ENCODE peak calls at places on chromosome X, in four cellular contexts. P, L, N and W are unnamed samples.

GRCh38 chrX:46757052-46757451 is 1.9 kb downstream of the SLC9A7 start:
- DNase-seq in L (no peak), P (no peak), N (no peak), W (no peak)

GRCh38 chrX:12770440-12770839 is 20.8 kb upstream of the PRPS2 start:
- DNase-seq in N (no peak), L (peak; percentile 3), P (no peak), W (peak; percentile 8)

GRCh38 chrX:128698528-128698927 is 646.3 kb upstream of the ACTRT1 start:
- DNase-seq in L (no peak), N (no peak), P (no peak), W (no peak)

GRCh38 chrX:45191820-45192409 is 8.8 kb downstream of the DIPK2B start:
- DNase-seq in N (no peak), P (no peak), L (no peak), W (no peak)

GRCh38 chrX:14015294-14015693 is 14.4 kb downstream of the GEMIN8 start:
- DNase-seq in P (no peak), N (no peak), L (no peak), W (no peak)

GRCh38 chrX:87338510-87338909 is 179.1 kb upstream of the KLHL4 start:
- DNase-seq in L (peak; percentile 19), P (no peak), N (no peak), W (no peak)

GRCh38 chrX:48677456-48678030 is 6.1 kb upstream of the WAS start:
- DNase-seq in P (no peak), L (no peak), N (no peak), W (no peak)

GRCh38 chrX:41516995-41517660 is 70.0 kb downstream of the NYX start:
- DNase-seq in P (no peak), L (no peak), N (no peak), W (no peak)

GRCh38 chrX:750263-750662 is 119.7 kb downstream of the SHOX start:
- DNase-seq in N (no peak), P (no peak), L (no peak), W (no peak)

GRCh38 chrX:41265615-41266014 is 68.3 kb upstream of the DDX3X start:
- DNase-seq in N (peak; percentile 61), L (no peak), P (no peak), W (no peak)

GRCh38 chrX:68041110-68041509 is 392.2 kb downstream of the OPHN1 start:
- DNase-seq in N (no peak), L (no peak), P (no peak), W (no peak)

GRCh38 chrX:51837926-51838325 is 55.5 kb upstream of the MAGED1 start:
- DNase-seq in N (peak; percentile 50), P (no peak), L (no peak), W (no peak)

GRCh38 chrX:30570505-30570904 is 7.1 kb downstream of the TASL start:
- DNase-seq in N (no peak), L (peak; percentile 0), P (no peak), W (no peak)

GRCh38 chrX:103517246-103517645 is 2.0 kb downstream of the RAB40A start:
- DNase-seq in P (no peak), L (no peak), N (no peak), W (no peak)

GRCh38 chrX:23292979-23293651 is 41.5 kb upstream of the PTCHD1 start:
- DNase-seq in N (peak; percentile 46), L (no peak), P (no peak), W (no peak)

GRCh38 chrX:155767101-155767878 is 113.9 kb upstream of the VAMP7 start:
- DNase-seq in N (peak; percentile 52), P (no peak), L (peak; percentile 43), W (no peak)

GRCh38 chrX:129145382-129145781 is 377.9 kb downstream of the SMARCA1 start:
- DNase-seq in N (no peak), P (no peak), L (no peak), W (no peak)

GRCh38 chrX:19811807-19812604 is 75.4 kb downstream of the SH3KBP1 start:
- DNase-seq in P (no peak), N (no peak), L (no peak), W (no peak)

GRCh38 chrX:130025256-130025655 is 42.8 kb downstream of the BCORL1 start:
- DNase-seq in P (no peak), L (no peak), N (no peak), W (no peak)

GRCh38 chrX:134971926-134972325 is 18.9 kb upstream of the SMIM10 start:
- DNase-seq in P (no peak), N (no peak), L (no peak), W (no peak)

GRCh38 chrX:150438165-150438564 is 75.0 kb downstream of the MAMLD1 start:
- DNase-seq in L (no peak), N (no peak), P (no peak), W (no peak)

GRCh38 chrX:148872153-148872540 is 371.7 kb downstream of the AFF2 start:
- DNase-seq in N (no peak), P (no peak), L (no peak), W (no peak)